ENCODE peak calls at places on chromosomes 2 and 18, in nine cellular contexts. H is neural crest cell, K is osteocyte, O is astrocyte of the cerebellum, U is GM10248, C is esophagus squamous epithelium, Q is RWPE1, I is PC-3, A is GM13977. X is an unnamed sample.

GRCh38 chr2:237438082-237438925 is 24.3 kb upstream of the COL6A3 start:
- DNase-seq in H (no peak), K (no peak), O (no peak), U (no peak), C (no peak), Q (no peak), I (peak; percentile 40), A (no peak), X (peak; percentile 55)

GRCh38 chr2:187547353-187547979 is 6.8 kb downstream of the TFPI start:
- DNase-seq in H (no peak), K (no peak), O (peak; percentile 71), U (no peak), C (no peak), Q (peak; percentile 38), I (peak; percentile 96), A (no peak), X (peak; percentile 90)

GRCh38 chr18:8828300-8828699 is 122.9 kb downstream of the MTCL1 start:
- DNase-seq in H (no peak), K (no peak), O (no peak), U (no peak), C (no peak), Q (no peak), I (no peak), A (no peak), X (no peak)

GRCh38 chr2:236489895-236490404 is 79.7 kb upstream of the ACKR3 start:
- DNase-seq in H (no peak), K (no peak), O (no peak), U (no peak), C (no peak), Q (no peak), I (no peak), A (no peak), X (no peak)

GRCh38 chr2:30232027-30232800 is 880 bp downstream of the LBH start:
- DNase-seq in H (peak; percentile 44), K (no peak), O (no peak), U (peak; percentile 74), C (no peak), Q (no peak), I (no peak), A (peak; percentile 85), X (no peak)

GRCh38 chr2:114762986-114763385 is 320.5 kb downstream of the DPP10 start:
- DNase-seq in H (no peak), K (no peak), O (no peak), U (no peak), C (no peak), Q (no peak), I (no peak), A (no peak), X (no peak)

GRCh38 chr2:53690876-53691275 is 76.7 kb upstream of the CHAC2 start:
- DNase-seq in H (no peak), K (no peak), O (no peak), U (no peak), C (no peak), Q (no peak), I (no peak), A (no peak), X (no peak)

GRCh38 chr2:148586528-148587128 is 57.9 kb upstream of the EPC2 start:
- DNase-seq in H (no peak), K (no peak), O (no peak), U (no peak), C (no peak), Q (no peak), I (no peak), A (no peak), X (peak; percentile 29)

GRCh38 chr18:67151366-67151765 is 365.2 kb downstream of the DSEL start:
- DNase-seq in H (peak; percentile 19), K (no peak), O (no peak), U (no peak), C (no peak), Q (no peak), I (no peak), A (no peak), X (no peak)

GRCh38 chr2:239685556-239685955 is 284.7 kb upstream of the HDAC4 start:
- DNase-seq in H (no peak), K (peak; percentile 79), O (no peak), U (no peak), C (no peak), Q (no peak), I (no peak), A (no peak), X (no peak)

GRCh38 chr2:231939022-231939421 is 12.8 kb upstream of the NPPC start:
- DNase-seq in H (no peak), K (no peak), O (no peak), U (no peak), C (no peak), Q (no peak), I (no peak), A (no peak), X (no peak)

GRCh38 chr2:11901351-11902069 is 155.1 kb downstream of the LPIN1 start:
- DNase-seq in H (no peak), K (peak; percentile 82), O (no peak), U (no peak), C (no peak), Q (no peak), I (no peak), A (no peak), X (no peak)
- TF ChIP-seq CTCF in H (no peak), K (no peak), O (no peak), U (no peak), C (no peak), Q (no peak), I (no peak), A (no peak), X (no peak)

GRCh38 chr18:11521853-11522252 is 87.5 kb upstream of the SLC35G4 start:
- DNase-seq in H (no peak), K (no peak), O (no peak), U (no peak), C (no peak), Q (no peak), I (no peak), A (no peak), X (no peak)

GRCh38 chr18:11522992-11523391 is 86.4 kb upstream of the SLC35G4 start:
- DNase-seq in H (no peak), K (no peak), O (no peak), U (no peak), C (no peak), Q (no peak), I (no peak), A (no peak), X (no peak)

GRCh38 chr18:11516988-11517630 is 92.3 kb upstream of the SLC35G4 start:
- DNase-seq in H (no peak), K (no peak), O (no peak), U (no peak), C (no peak), Q (no peak), I (no peak), A (no peak), X (no peak)

GRCh38 chr18:11520536-11520935 is 88.9 kb upstream of the SLC35G4 start:
- DNase-seq in H (no peak), K (no peak), O (peak; percentile 39), U (no peak), C (no peak), Q (no peak), I (no peak), A (no peak), X (no peak)

GRCh38 chr18:11518788-11519685 is 90.4 kb upstream of the SLC35G4 start:
- DNase-seq in H (peak; percentile 64), K (no peak), O (no peak), U (peak; percentile 80), C (no peak), Q (peak; percentile 65), I (peak; percentile 66), A (peak; percentile 79), X (peak; percentile 44)
- TF ChIP-seq CTCF in H (peak; percentile 81), K (peak; percentile 63), O (peak; percentile 59), U (peak; percentile 86), C (peak; percentile 36), Q (peak; percentile 61), I (peak; percentile 89), A (peak; percentile 94), X (peak; percentile 60)

GRCh38 chr2:74227646-74228045 is 29.2 kb downstream of the MTHFD2 start:
- DNase-seq in H (no peak), K (no peak), O (no peak), U (no peak), C (no peak), Q (no peak), I (no peak), A (no peak), X (no peak)

GRCh38 chr2:74232426-74232825 is 34.0 kb downstream of the MTHFD2 start:
- DNase-seq in H (no peak), K (no peak), O (no peak), U (no peak), C (no peak), Q (no peak), I (no peak), A (no peak), X (no peak)

GRCh38 chr2:74225698-74226459 is 27.5 kb downstream of the MTHFD2 start:
- DNase-seq in H (no peak), K (no peak), O (no peak), U (no peak), C (no peak), Q (no peak), I (no peak), A (no peak), X (peak; percentile 12)

GRCh38 chr2:74226648-74227213 is 28.3 kb downstream of the MTHFD2 start:
- DNase-seq in H (no peak), K (no peak), O (no peak), U (no peak), C (no peak), Q (peak; percentile 40), I (no peak), A (no peak), X (peak; percentile 9)

GRCh38 chr2:74228772-74229171 is 30.4 kb downstream of the MTHFD2 start:
- DNase-seq in H (no peak), K (no peak), O (no peak), U (no peak), C (no peak), Q (no peak), I (no peak), A (no peak), X (no peak)
- TF ChIP-seq CTCF in H (no peak), K (no peak), O (no peak), U (no peak), C (no peak), Q (no peak), I (no peak), A (no peak), X (no peak)

DNA sequence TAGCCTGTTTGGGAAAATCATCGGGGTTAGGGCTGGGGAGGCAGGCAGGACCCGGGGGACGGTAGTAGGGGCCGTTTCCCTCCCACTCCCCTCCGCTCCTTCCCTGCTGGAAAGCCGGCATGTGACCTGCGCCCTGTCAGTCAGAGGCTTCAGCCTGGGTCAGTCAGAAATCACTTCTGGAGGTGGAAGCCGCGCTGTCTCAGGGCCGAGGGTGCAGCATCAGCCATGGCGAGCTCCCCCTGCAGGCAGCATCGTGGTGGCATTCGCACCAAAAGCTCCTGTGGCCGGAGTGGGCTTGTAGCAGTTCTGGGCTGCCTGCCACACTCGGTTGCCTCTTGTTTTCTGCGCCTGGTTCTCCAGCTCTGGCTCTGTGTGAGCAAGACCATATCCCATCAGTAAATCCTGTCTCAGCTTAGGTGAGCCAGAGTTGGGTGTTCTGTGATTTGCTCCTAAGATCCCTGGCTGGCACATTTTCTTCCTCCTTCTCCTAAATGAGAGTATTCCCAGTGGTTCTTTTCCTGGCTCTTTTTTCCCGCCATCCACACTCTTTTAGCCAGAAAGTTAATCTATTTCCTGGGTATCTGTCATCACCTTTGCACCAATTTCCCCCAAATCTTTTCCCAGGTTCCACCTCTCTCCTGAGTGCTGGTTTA is 123.9 kb upstream of the CD302 start:
- DNase-seq in H (peak; percentile 83), K (peak; percentile 88), O (peak; percentile 38), U (peak; percentile 84), C (peak; percentile 13), Q (no peak), I (peak; percentile 61), A (peak; percentile 72), X (peak; percentile 52)
- TF ChIP-seq CTCF in H (peak; percentile 82), K (peak; percentile 70), O (peak; percentile 69), U (peak; percentile 94), C (peak; percentile 61), Q (no peak), I (peak; percentile 74), A (peak; percentile 94), X (peak; percentile 74)